ENCODE peak calls at places on chromosomes 11 and 22, in nine cellular contexts. W, S, T, L, K, Q, Z, N and G are unnamed samples.

GRCh38 chr11:66743271-66743968 is 14.4 kb upstream of the SPTBN2 start:
- DNase-seq in W (no peak), S (peak), T (peak), L (no peak), K (no peak), Q (no peak), Z (no peak), N (no peak), G (no peak)

GRCh38 chr22:30224161-30224857 is 22.2 kb downstream of the LIF start:
- DNase-seq in W (no peak), S (no peak), T (no peak), L (no peak), K (no peak), Q (no peak), Z (no peak), N (no peak), G (no peak)

GRCh38 chr11:85854212-85854556 is 999 bp upstream of the CCDC83 start:
- DNase-seq in W (no peak), S (no peak), T (no peak), L (no peak), K (no peak), Q (no peak), Z (no peak), N (no peak), G (no peak)

GRCh38 chr11:118892515-118892914 is 8.8 kb downstream of the CXCR5 start:
- DNase-seq in W (no peak), S (peak), T (peak), L (peak), K (no peak), Q (no peak), Z (peak), N (no peak), G (no peak)

GRCh38 chr11:35040221-35040942 is 98.6 kb upstream of the CD44 start:
- DNase-seq in W (no peak), S (peak), T (peak), L (peak), K (no peak), Q (no peak), Z (peak), N (no peak), G (no peak)

GRCh38 chr22:48644997-48645396 is 1182.7 kb downstream of the BRD1 start:
- DNase-seq in W (no peak), S (no peak), T (no peak), L (no peak), K (no peak), Q (no peak), Z (no peak), N (no peak), G (no peak)

GRCh38 chr11:22341582-22341919 is 3.4 kb downstream of the SLC17A6 start:
- DNase-seq in W (no peak), S (no peak), T (no peak), L (no peak), K (no peak), Q (no peak), Z (no peak), N (no peak), G (no peak)

GRCh38 chr22:29907753-29908515 is 25.0 kb downstream of the MTMR3 start:
- DNase-seq in W (no peak), S (peak), T (no peak), L (no peak), K (no peak), Q (peak), Z (no peak), N (peak), G (peak)

GRCh38 chr11:82701847-82702520 is 31.7 kb downstream of the FAM181B start:
- DNase-seq in W (no peak), S (peak), T (peak), L (no peak), K (no peak), Q (peak), Z (peak), N (peak), G (no peak)

GRCh38 chr11:67158241-67158640 is 39.2 kb downstream of the KDM2A start:
- DNase-seq in W (no peak), S (no peak), T (no peak), L (no peak), K (no peak), Q (no peak), Z (no peak), N (no peak), G (no peak)

GRCh38 chr11:68878022-68878421 is 25.6 kb downstream of the MRPL21 start:
- DNase-seq in W (no peak), S (no peak), T (no peak), L (no peak), K (no peak), Q (no peak), Z (no peak), N (peak), G (no peak)

GRCh38 chr11:125591659-125592304 is 870 bp upstream of the STT3A start:
- DNase-seq in W (peak), S (peak), T (no peak), L (peak), K (no peak), Q (peak), Z (no peak), N (peak), G (peak)

GRCh38 chr11:124570160-124570559 is 363 bp downstream of the OR8A1 start:
- DNase-seq in W (no peak), S (no peak), T (no peak), L (no peak), K (no peak), Q (no peak), Z (no peak), N (no peak), G (no peak)

GRCh38 chr11:68706237-68706636 is 21.9 kb downstream of the GAL start:
- DNase-seq in W (no peak), S (no peak), T (no peak), L (no peak), K (no peak), Q (no peak), Z (no peak), N (no peak), G (no peak)

GRCh38 chr11:57325735-57326048 is 940 bp upstream of the TNKS1BP1 start:
- DNase-seq in W (no peak), S (peak), T (no peak), L (no peak), K (no peak), Q (peak), Z (no peak), N (peak), G (peak)

GRCh38 chr11:25737071-25737675 is 594.8 kb upstream of the ANO3 start:
- DNase-seq in W (no peak), S (no peak), T (no peak), L (no peak), K (no peak), Q (no peak), Z (no peak), N (no peak), G (no peak)

GRCh38 chr11:60145677-60146076 is 37.2 kb downstream of the MS4A6A start:
- DNase-seq in W (no peak), S (no peak), T (no peak), L (no peak), K (no peak), Q (no peak), Z (no peak), N (no peak), G (no peak)

GRCh38 chr22:31148516-31148915 is 8.2 kb upstream of the PLA2G3 start:
- DNase-seq in W (no peak), S (no peak), T (no peak), L (no peak), K (no peak), Q (no peak), Z (no peak), N (no peak), G (no peak)

GRCh38 chr11:76919467-76919866 is 58.7 kb downstream of the ACER3 start:
- DNase-seq in W (no peak), S (no peak), T (no peak), L (no peak), K (no peak), Q (no peak), Z (no peak), N (no peak), G (no peak)

GRCh38 chr22:46076651-46077339 is 73.5 kb upstream of the PPARA start:
- DNase-seq in W (no peak), S (peak), T (no peak), L (no peak), K (no peak), Q (peak), Z (no peak), N (peak), G (peak)

GRCh38 chr22:45413013-45413367 is 409 bp downstream of the SMC1B start:
- DNase-seq in W (no peak), S (no peak), T (no peak), L (no peak), K (no peak), Q (no peak), Z (no peak), N (no peak), G (no peak)